ENCODE peak calls at places on chromosomes 11 and 22, in seven cellular contexts. P is psoas muscle; S is astrocyte; G is CD8-positive, alpha-beta T cell; L is upper lobe of right lung; R is body of pancreas; E is PC-3. Q is an unnamed sample.

GRCh38 chr11:112584674-112585073 is 324.0 kb upstream of the PLET1 start:
- DNase-seq in R (no peak), P (no peak), L (no peak), E (peak; percentile 36), S (no peak), G (no peak), Q (no peak)

GRCh38 chr11:134139873-134140331 is 71.0 kb downstream of the JAM3 start:
- DNase-seq in P (no peak), S (peak; percentile 53), L (no peak), G (peak; percentile 24), R (peak; percentile 64), E (peak; percentile 86), Q (peak; percentile 39)

GRCh38 chr11:34972892-34973291 is 56.5 kb downstream of the PDHX start:
- DNase-seq in R (no peak), S (peak; percentile 72), E (no peak), L (no peak), G (no peak), P (no peak), Q (no peak)

GRCh38 chr11:130849215-130849568 is 67.1 kb downstream of the SNX19 start:
- DNase-seq in G (no peak), E (peak; percentile 83), S (peak; percentile 88), R (no peak), P (no peak), L (no peak), Q (peak; percentile 85)

GRCh38 chr11:3890806-3891205 is 35.3 kb downstream of the STIM1 start:
- DNase-seq in P (no peak), G (no peak), R (no peak), S (no peak), L (no peak), E (no peak), Q (no peak)

GRCh38 chr11:15113381-15113780 is 1.3 kb upstream of the INSC start:
- DNase-seq in R (no peak), E (no peak), L (no peak), S (no peak), G (no peak), P (no peak), Q (no peak)

GRCh38 chr22:21052715-21053459 is 7.1 kb downstream of the LRRC74B start:
- DNase-seq in P (no peak), E (no peak), S (no peak), R (no peak), L (no peak), G (no peak), Q (no peak)

GRCh38 chr11:81744336-81745116 is 989.1 kb downstream of the FAM181B start:
- DNase-seq in E (no peak), S (no peak), G (no peak), R (no peak), P (peak; percentile 34), L (peak; percentile 49), Q (no peak)

GRCh38 chr11:70319694-70320093 is 49.2 kb downstream of the PPFIA1 start:
- DNase-seq in E (no peak), S (no peak), P (no peak), R (no peak), G (no peak), L (no peak), Q (no peak)

GRCh38 chr11:118605116-118605867 is 2.1 kb upstream of the PHLDB1 start:
- DNase-seq in G (no peak), S (peak; percentile 66), L (no peak), E (no peak), P (peak; percentile 86), R (peak; percentile 51), Q (peak; percentile 61)

GRCh38 chr11:62236187-62236586 is 5.9 kb upstream of the SCGB1D2 start:
- DNase-seq in R (no peak), L (no peak), P (no peak), E (no peak), S (no peak), G (no peak), Q (no peak)

GRCh38 chr11:19988598-19988997 is 171.7 kb downstream of the DBX1 start:
- DNase-seq in P (peak; percentile 76), E (peak; percentile 25), G (no peak), S (peak; percentile 95), R (no peak), L (no peak), Q (peak; percentile 83)

GRCh38 chr11:126162286-126163030 is 49.0 kb downstream of the RPUSD4 start:
- DNase-seq in L (no peak), E (no peak), G (no peak), S (no peak), R (no peak), P (no peak), Q (peak; percentile 30)

GRCh38 chr11:126403039-126403438 is 47.6 kb downstream of the ST3GAL4 start:
- DNase-seq in S (no peak), R (no peak), L (peak; percentile 47), E (peak; percentile 99), G (no peak), P (no peak), Q (no peak)

GRCh38 chr11:121024989-121025388 is 1.1 kb downstream of the TBCEL start:
- DNase-seq in G (no peak), P (no peak), S (no peak), R (no peak), E (peak; percentile 25), L (no peak), Q (no peak)

GRCh38 chr22:25942989-25943411 is 201.0 kb downstream of the MYO18B start:
- DNase-seq in E (no peak), R (peak; percentile 45), P (peak; percentile 86), L (no peak), S (no peak), G (no peak), Q (peak; percentile 77)

GRCh38 chr22:30491381-30491780 is 14.1 kb downstream of the SEC14L4 start:
- DNase-seq in P (no peak), L (no peak), R (no peak), E (no peak), S (no peak), G (no peak), Q (no peak)

DNA sequence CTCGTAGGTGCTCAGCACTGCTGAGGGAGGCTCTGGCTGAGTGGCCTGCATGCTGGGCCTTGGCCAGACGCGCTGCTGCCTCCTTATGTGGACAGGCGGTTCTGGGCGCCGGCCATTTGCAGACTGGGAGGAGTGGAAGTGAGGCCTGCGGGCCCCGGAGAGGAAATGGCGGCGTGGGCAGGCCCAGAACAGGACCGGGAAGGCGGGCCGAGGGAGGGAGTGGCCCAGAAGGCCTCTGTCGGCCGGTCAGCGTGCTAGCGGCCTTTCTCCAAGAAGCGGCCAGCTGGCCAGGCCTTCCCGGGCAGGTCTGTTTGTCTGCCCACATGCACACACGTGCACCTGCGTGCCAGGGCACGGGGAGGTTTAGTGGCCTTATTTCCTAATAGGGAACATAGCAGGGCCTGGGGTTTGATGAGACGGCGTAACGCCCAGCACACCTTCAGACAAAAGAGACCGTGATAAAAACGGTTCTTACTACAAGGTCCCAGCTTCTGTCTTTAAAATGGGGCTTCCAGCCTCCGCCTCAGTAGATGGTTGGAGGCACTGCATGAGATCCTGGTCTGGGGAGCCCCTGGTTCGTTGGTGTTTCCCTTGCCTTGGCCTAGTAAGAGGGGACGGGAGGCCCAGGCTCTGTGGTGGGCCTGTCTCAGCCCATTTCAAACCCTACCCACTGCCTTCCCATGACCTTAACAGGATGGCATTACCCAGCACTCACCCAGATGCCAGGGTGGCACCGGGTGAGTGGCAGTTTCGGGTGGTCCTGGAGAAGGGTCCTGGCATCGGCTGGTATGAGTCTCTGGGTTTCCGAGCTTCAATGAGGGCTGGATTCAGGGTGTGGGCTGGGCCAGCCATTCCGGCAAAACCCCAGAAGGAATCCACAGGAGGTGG is 65.1 kb upstream of the PPARA start:
- DNase-seq in G (no peak), S (peak; percentile 92), L (peak; percentile 89), P (peak; percentile 94), R (peak; percentile 94), E (peak; percentile 76), Q (peak; percentile 94)
- H3K4me3 ChIP-seq in G (no peak overlapping the region), S (peak overlapping the region; percentile 99), L (peak overlapping the region; percentile 25), P (peak overlapping the region; percentile 48), R (no peak overlapping the region), E (peak overlapping the region; percentile 94), Q (peak overlapping the region; percentile 78)

GRCh38 chr22:47918276-47918928 is 1156.0 kb downstream of the TBC1D22A start:
- DNase-seq in S (no peak), P (no peak), L (no peak), R (no peak), G (peak; percentile 13), E (no peak), Q (no peak)

GRCh38 chr22:47918936-47919505 is 1156.6 kb downstream of the TBC1D22A start:
- DNase-seq in R (no peak), P (no peak), G (no peak), L (no peak), E (no peak), S (no peak), Q (no peak)

GRCh38 chr22:47921906-47922305 is 1159.5 kb downstream of the TBC1D22A start:
- DNase-seq in E (no peak), S (no peak), G (no peak), P (no peak), R (no peak), L (no peak), Q (no peak)

GRCh38 chr22:47920380-47920959 is 1158.0 kb downstream of the TBC1D22A start:
- DNase-seq in L (no peak), G (no peak), E (no peak), P (no peak), R (no peak), S (no peak), Q (no peak)

DNA sequence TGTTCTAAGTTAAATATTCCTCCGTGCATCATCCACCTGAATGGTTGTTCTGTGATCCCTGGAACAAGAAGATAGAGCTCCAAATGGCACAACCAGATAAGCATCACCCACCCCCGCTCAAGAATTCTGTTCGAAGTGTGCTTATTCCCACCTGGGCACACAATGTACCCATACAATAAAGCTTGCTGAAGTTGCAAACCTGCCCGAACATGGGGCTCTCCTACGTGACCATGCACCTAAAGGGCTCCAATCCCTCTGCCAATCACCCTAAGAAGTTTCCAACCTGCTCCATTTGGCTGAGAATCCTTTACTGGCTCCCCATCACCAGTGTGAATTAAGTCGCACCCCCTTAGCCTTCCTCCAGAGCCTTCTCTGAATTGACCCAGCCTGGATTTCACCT is 1157.4 kb downstream of the TBC1D22A start:
- DNase-seq in S (no peak), E (no peak), L (no peak), G (no peak), R (no peak), P (no peak), Q (no peak)
- H3K9me3 ChIP-seq in S (peaks cover 10% of the 10 kb centered on the region), E (no peaks in the 10 kb centered on the region), L (no peaks in the 10 kb centered on the region), G (no peaks in the 10 kb centered on the region), R (no peaks in the 10 kb centered on the region), P (no peaks in the 10 kb centered on the region), Q (no peaks in the 10 kb centered on the region)

GRCh38 chr11:47295385-47295784 is 25.5 kb downstream of the MADD start:
- DNase-seq in R (no peak), P (no peak), G (no peak), L (no peak), S (no peak), E (no peak), Q (no peak)
- H3K36me3 ChIP-seq in R (peaks cover 13% of the 10 kb centered on the region), P (peaks cover 13% of the 10 kb centered on the region), G (peaks cover 61% of the 10 kb centered on the region), L (peaks cover 98% of the 10 kb centered on the region), S (peaks cover 30% of the 10 kb centered on the region), E (peaks cover 46% of the 10 kb centered on the region), Q (peaks cover 48% of the 10 kb centered on the region)

DNA sequence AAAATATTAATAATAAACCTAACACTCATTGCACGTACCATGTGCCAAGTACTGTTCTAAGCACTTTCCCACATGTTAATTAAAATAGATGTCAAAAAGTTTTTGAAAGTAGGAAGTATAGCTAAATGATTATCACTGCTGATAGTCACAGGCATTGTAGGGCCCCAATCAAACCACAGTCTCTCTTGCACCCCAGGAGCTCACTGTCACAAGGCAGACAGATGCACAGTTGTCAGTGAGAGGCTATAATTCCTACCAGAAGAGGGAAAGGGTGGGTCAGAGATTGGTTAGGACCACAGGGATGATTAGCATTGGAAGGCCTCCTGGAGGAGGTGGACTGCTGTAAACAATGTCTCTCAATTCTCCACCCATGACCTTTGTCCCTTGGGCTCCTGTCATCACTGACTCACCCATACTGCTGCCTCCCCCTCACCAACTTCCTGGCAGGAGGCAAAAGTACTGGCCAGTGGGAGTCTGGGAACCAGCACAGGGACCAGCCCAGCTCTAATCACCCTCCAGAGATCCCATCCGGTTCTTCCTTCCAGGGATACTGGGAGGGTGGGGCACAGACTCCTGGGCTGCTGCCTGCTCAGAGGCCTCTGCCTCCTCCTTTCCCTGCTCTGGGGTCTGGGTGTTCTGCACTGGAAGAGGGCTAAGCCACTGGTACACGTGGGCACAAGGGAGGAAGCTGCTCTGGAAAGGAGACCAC is 1.1 kb upstream of the POLD4 start:
- DNase-seq in L (no peak), R (peak; percentile 90), P (peak; percentile 82), E (peak; percentile 99), S (peak; percentile 94), G (no peak), Q (peak; percentile 99)
- H3K4me3 ChIP-seq in L (peak overlapping the region; percentile 84), R (no peak overlapping the region), P (peak overlapping the region; percentile 81), E (peak overlapping the region; percentile 77), S (peak overlapping the region; percentile 73), G (no peak overlapping the region), Q (peak overlapping the region; percentile 69)